ENCODE peak calls at places on chromosomes 11 and 22, in four cellular contexts. C is effector CD4-positive, alpha-beta T cell; U is foreskin fibroblast; E is ELF-1. Q is an unnamed sample.

GRCh38 chr11:20010861-20011225 is 149.4 kb downstream of the DBX1 start:
- DNase-seq in E (no peak), U (no peak), C (no peak), Q (no peak)

GRCh38 chr11:27485930-27486773 is 13.6 kb upstream of the LGR4 start:
- DNase-seq in C (peak), E (no peak), U (peak), Q (peak)

GRCh38 chr11:2096919-2097301 is 42.3 kb downstream of the IGF2 start:
- DNase-seq in C (no peak), U (no peak), E (no peak), Q (no peak)

GRCh38 chr11:99244613-99245012 is 223.9 kb downstream of the CNTN5 start:
- DNase-seq in E (no peak), C (no peak), U (no peak), Q (no peak)

GRCh38 chr22:46178755-46179505 is 28.6 kb downstream of the PPARA start:
- DNase-seq in E (no peak), C (no peak), U (no peak), Q (no peak)

GRCh38 chr11:34351687-34352469 is 5.9 kb downstream of the ABTB2 start:
- DNase-seq in U (no peak), E (no peak), C (no peak), Q (no peak)

GRCh38 chr11:61041755-61042518 is 60.4 kb upstream of the CD5 start:
- DNase-seq in U (no peak), E (peak), C (peak), Q (no peak)

GRCh38 chr11:130118636-130119387 is 40.8 kb upstream of the ST14 start:
- DNase-seq in U (no peak), C (no peak), E (no peak), Q (no peak)

GRCh38 chr22:37128555-37129281 is 19.2 kb upstream of the TMPRSS6 start:
- DNase-seq in U (no peak), E (no peak), C (no peak), Q (no peak)

GRCh38 chr11:31059529-31059928 is 310.0 kb downstream of the DCDC1 start:
- DNase-seq in E (no peak), C (no peak), U (no peak), Q (no peak)

GRCh38 chr22:34814260-34814659 is 251.7 kb upstream of the ISX start:
- DNase-seq in E (no peak), U (no peak), C (no peak), Q (no peak)

GRCh38 chr11:117633976-117634755 is 162.8 kb downstream of the DSCAML1 start:
- DNase-seq in U (no peak), E (no peak), C (no peak), Q (no peak)

GRCh38 chr22:32518848-32519247 is 44.2 kb downstream of the FBXO7 start:
- DNase-seq in U (no peak), E (no peak), C (no peak), Q (no peak)

GRCh38 chr11:119525180-119525854 is 102.3 kb upstream of the THY1 start:
- DNase-seq in U (no peak), E (no peak), C (no peak), Q (no peak)

GRCh38 chr11:68657021-68657780 is 27.1 kb upstream of the GAL start:
- DNase-seq in C (no peak), U (no peak), E (no peak), Q (no peak)

GRCh38 chr11:70584786-70585545 is 186.6 kb downstream of the CTTN start:
- DNase-seq in C (no peak), E (no peak), U (no peak), Q (no peak)

GRCh38 chr11:64445651-64446050 is 86.7 kb downstream of the RPS6KA4 start:
- DNase-seq in E (no peak), U (no peak), C (no peak), Q (no peak)

GRCh38 chr22:45968751-45969413 is 8.1 kb downstream of the WNT7B start:
- DNase-seq in E (no peak), C (no peak), U (peak), Q (no peak)

GRCh38 chr11:2538951-2539735 is 94.3 kb downstream of the KCNQ1 start:
- DNase-seq in U (no peak), C (no peak), E (no peak), Q (no peak)

GRCh38 chr11:130828741-130829140 is 87.5 kb downstream of the SNX19 start:
- DNase-seq in U (no peak), C (no peak), E (no peak), Q (no peak)

GRCh38 chr11:15216678-15217077 is 102.0 kb downstream of the INSC start:
- DNase-seq in U (no peak), E (no peak), C (no peak), Q (no peak)

GRCh38 chr11:30585067-30585891 is 874 bp downstream of the MPPED2 start:
- DNase-seq in U (no peak), E (peak), C (no peak), Q (no peak)

GRCh38 chr11:95715777-95716241 is 73.8 kb downstream of the FAM76B start:
- DNase-seq in E (no peak), C (no peak), U (no peak), Q (no peak)

GRCh38 chr11:69524291-69524882 is 42.9 kb downstream of the LINC01488 start:
- DNase-seq in E (peak), U (no peak), C (no peak), Q (no peak)

GRCh38 chr11:62593434-62594044 is 2.2 kb upstream of the TUT1 start:
- DNase-seq in C (peak), U (peak), E (peak), Q (no peak)

GRCh38 chr11:66451663-66452062 is 13.0 kb upstream of the MRPL11 start:
- DNase-seq in E (no peak), C (no peak), U (no peak), Q (no peak)

GRCh38 chr22:46587492-46588278 is 32.5 kb upstream of the GRAMD4 start:
- DNase-seq in E (no peak), U (no peak), C (no peak), Q (no peak)

GRCh38 chr22:29130490-29130889 is 57.7 kb downstream of the KREMEN1 start:
- DNase-seq in E (peak), U (no peak), C (no peak), Q (no peak)

GRCh38 chr22:46737105-46737975 is 712 bp downstream of the CERK start:
- DNase-seq in U (no peak), E (no peak), C (peak), Q (no peak)

GRCh38 chr11:418343-419247 is 3.8 kb upstream of the SIGIRR start:
- DNase-seq in U (no peak), E (no peak), C (no peak), Q (no peak)

GRCh38 chr22:29617922-29618629 is 14.6 kb downstream of the NF2 start:
- DNase-seq in C (no peak), E (no peak), U (no peak), Q (no peak)

GRCh38 chr11:69705246-69705856 is 1.5 kb upstream of the FGF19 start:
- DNase-seq in C (no peak), U (no peak), E (peak), Q (no peak)

GRCh38 chr11:108906329-108906728 is 241.5 kb downstream of the DDX10 start:
- DNase-seq in U (peak), E (no peak), C (no peak), Q (peak)

Q was measured in fibroblast of the conjunctiva.